ENCODE peak calls at places on chromosome 9, in ten cellular contexts. One of them, this sample, is unnamed.

GRCh38 chr9:34454571-34455065 is 3.8 kb downstream of the FAM219A start:
- DNase-seq in SK-N-SH: peak
- DNase-seq in GM23338: peak
- DNase-seq in Panc1: no peak
- DNase-seq in GM12892: no peak
- DNase-seq in breast epithelium: no peak
- DNase-seq in HCT116: peak
- DNase-seq in K562: no peak
- DNase-seq in suprapubic skin: no peak
- DNase-seq in H1: no peak
- DNase-seq in this sample: no peak

GRCh38 chr9:75054373-75055001 is 26.4 kb upstream of the CARNMT1 start:
- DNase-seq in breast epithelium: no peak
- DNase-seq in K562: no peak
- DNase-seq in Panc1: no peak
- DNase-seq in suprapubic skin: no peak
- DNase-seq in GM23338: no peak
- DNase-seq in GM12892: no peak
- DNase-seq in H1: no peak
- DNase-seq in HCT116: no peak
- DNase-seq in SK-N-SH: no peak
- DNase-seq in this sample: no peak

GRCh38 chr9:137269231-137269772 is 8.2 kb upstream of the TOR4A start:
- DNase-seq in HCT116: no peak
- DNase-seq in Panc1: no peak
- DNase-seq in SK-N-SH: no peak
- DNase-seq in suprapubic skin: peak
- DNase-seq in K562: no peak
- DNase-seq in GM12892: no peak
- DNase-seq in breast epithelium: peak
- DNase-seq in GM23338: no peak
- DNase-seq in H1: no peak
- DNase-seq in this sample: peak

GRCh38 chr9:12666813-12667212 is 26.4 kb upstream of the TYRP1 start:
- DNase-seq in Panc1: no peak
- DNase-seq in GM12892: no peak
- DNase-seq in H1: no peak
- DNase-seq in breast epithelium: no peak
- DNase-seq in suprapubic skin: no peak
- DNase-seq in GM23338: peak
- DNase-seq in K562: no peak
- DNase-seq in SK-N-SH: no peak
- DNase-seq in HCT116: no peak
- DNase-seq in this sample: no peak

GRCh38 chr9:69147041-69147834 is 26.8 kb upstream of the TJP2 start:
- DNase-seq in GM23338: no peak
- DNase-seq in Panc1: no peak
- DNase-seq in HCT116: no peak
- DNase-seq in GM12892: no peak
- DNase-seq in suprapubic skin: no peak
- DNase-seq in K562: no peak
- DNase-seq in SK-N-SH: no peak
- DNase-seq in H1: peak
- DNase-seq in breast epithelium: no peak
- DNase-seq in this sample: peak

GRCh38 chr9:69060766-69061165 is 25.2 kb downstream of the FXN start:
- DNase-seq in K562: no peak
- DNase-seq in H1: no peak
- DNase-seq in breast epithelium: no peak
- DNase-seq in HCT116: no peak
- DNase-seq in suprapubic skin: no peak
- DNase-seq in GM12892: no peak
- DNase-seq in Panc1: no peak
- DNase-seq in GM23338: peak
- DNase-seq in SK-N-SH: no peak
- DNase-seq in this sample: no peak

GRCh38 chr9:85859751-85860150 is 81.2 kb upstream of the NAA35 start:
- DNase-seq in suprapubic skin: no peak
- DNase-seq in Panc1: no peak
- DNase-seq in HCT116: peak
- DNase-seq in GM23338: no peak
- DNase-seq in breast epithelium: no peak
- DNase-seq in SK-N-SH: no peak
- DNase-seq in GM12892: no peak
- DNase-seq in H1: no peak
- DNase-seq in K562: no peak
- DNase-seq in this sample: no peak

GRCh38 chr9:18459958-18460584 is 13.9 kb upstream of the ADAMTSL1 start:
- DNase-seq in breast epithelium: no peak
- DNase-seq in suprapubic skin: no peak
- DNase-seq in HCT116: no peak
- DNase-seq in H1: no peak
- DNase-seq in Panc1: no peak
- DNase-seq in GM23338: no peak
- DNase-seq in SK-N-SH: no peak
- DNase-seq in K562: no peak
- DNase-seq in GM12892: no peak
- DNase-seq in this sample: no peak

GRCh38 chr9:4073371-4073770 is 226.5 kb downstream of the GLIS3 start:
- DNase-seq in GM12892: no peak
- DNase-seq in GM23338: peak
- DNase-seq in SK-N-SH: no peak
- DNase-seq in K562: peak
- DNase-seq in H1: peak
- DNase-seq in suprapubic skin: no peak
- DNase-seq in Panc1: peak
- DNase-seq in breast epithelium: no peak
- DNase-seq in HCT116: peak
- DNase-seq in this sample: no peak

GRCh38 chr9:127816362-127816725 is 13.7 kb downstream of the FPGS start:
- DNase-seq in Panc1: no peak
- DNase-seq in breast epithelium: no peak
- DNase-seq in GM12892: no peak
- DNase-seq in suprapubic skin: no peak
- DNase-seq in K562: no peak
- DNase-seq in H1: no peak
- DNase-seq in SK-N-SH: no peak
- DNase-seq in GM23338: no peak
- DNase-seq in HCT116: no peak
- DNase-seq in this sample: no peak

GRCh38 chr9:89419978-89420394 is 77.9 kb downstream of the SEMA4D start:
- DNase-seq in HCT116: no peak
- DNase-seq in breast epithelium: no peak
- DNase-seq in Panc1: no peak
- DNase-seq in GM12892: no peak
- DNase-seq in SK-N-SH: no peak
- DNase-seq in GM23338: no peak
- DNase-seq in suprapubic skin: no peak
- DNase-seq in K562: no peak
- DNase-seq in H1: no peak
- DNase-seq in this sample: no peak

GRCh38 chr9:98961513-98962180 is 17.9 kb downstream of the COL15A1 start:
- DNase-seq in GM12892: no peak
- DNase-seq in Panc1: no peak
- DNase-seq in breast epithelium: no peak
- DNase-seq in K562: no peak
- DNase-seq in HCT116: no peak
- DNase-seq in SK-N-SH: no peak
- DNase-seq in suprapubic skin: no peak
- DNase-seq in H1: no peak
- DNase-seq in GM23338: no peak
- DNase-seq in this sample: no peak

GRCh38 chr9:34651876-34652602 is at the start of gene IL11RA:
- DNase-seq in GM12892: no peak
- DNase-seq in GM23338: peak
- DNase-seq in SK-N-SH: no peak
- DNase-seq in Panc1: peak
- DNase-seq in H1: peak
- DNase-seq in suprapubic skin: peak
- DNase-seq in breast epithelium: peak
- DNase-seq in K562: peak
- DNase-seq in HCT116: peak
- DNase-seq in this sample: peak

GRCh38 chr9:98378206-98379193 is 123.1 kb upstream of the TBC1D2 start:
- DNase-seq in Panc1: no peak
- DNase-seq in HCT116: no peak
- DNase-seq in GM12892: no peak
- DNase-seq in SK-N-SH: no peak
- DNase-seq in K562: peak
- DNase-seq in breast epithelium: no peak
- DNase-seq in H1: no peak
- DNase-seq in suprapubic skin: peak
- DNase-seq in GM23338: no peak
- DNase-seq in this sample: no peak

GRCh38 chr9:87097238-87097637 is 149.9 kb upstream of the GAS1 start:
- DNase-seq in H1: no peak
- DNase-seq in GM12892: no peak
- DNase-seq in Panc1: no peak
- DNase-seq in GM23338: no peak
- DNase-seq in K562: no peak
- DNase-seq in suprapubic skin: no peak
- DNase-seq in SK-N-SH: no peak
- DNase-seq in HCT116: no peak
- DNase-seq in breast epithelium: no peak
- DNase-seq in this sample: no peak

GRCh38 chr9:126472446-126472845 is 141.3 kb upstream of the LMX1B start:
- DNase-seq in GM23338: no peak
- DNase-seq in SK-N-SH: no peak
- DNase-seq in GM12892: no peak
- DNase-seq in suprapubic skin: no peak
- DNase-seq in K562: no peak
- DNase-seq in breast epithelium: no peak
- DNase-seq in H1: no peak
- DNase-seq in Panc1: no peak
- DNase-seq in HCT116: no peak
- DNase-seq in this sample: no peak

GRCh38 chr9:126836216-126836615 is 24.2 kb upstream of the ZBTB34 start:
- DNase-seq in HCT116: no peak
- DNase-seq in suprapubic skin: no peak
- DNase-seq in K562: no peak
- DNase-seq in breast epithelium: no peak
- DNase-seq in GM12892: no peak
- DNase-seq in Panc1: no peak
- DNase-seq in H1: no peak
- DNase-seq in SK-N-SH: no peak
- DNase-seq in GM23338: no peak
- DNase-seq in this sample: no peak

GRCh38 chr9:79580065-79580464 is 8.3 kb downstream of the TLE4 start:
- DNase-seq in GM12892: no peak
- DNase-seq in suprapubic skin: no peak
- DNase-seq in Panc1: no peak
- DNase-seq in H1: no peak
- DNase-seq in GM23338: no peak
- DNase-seq in breast epithelium: no peak
- DNase-seq in SK-N-SH: no peak
- DNase-seq in HCT116: no peak
- DNase-seq in K562: no peak
- DNase-seq in this sample: no peak
- TF ChIP-seq POLR2AphosphoS5 in GM12892: no peak
- TF ChIP-seq POLR2AphosphoS5 in suprapubic skin: no peak
- TF ChIP-seq POLR2AphosphoS5 in Panc1: no peak
- TF ChIP-seq POLR2AphosphoS5 in H1: no peak
- TF ChIP-seq POLR2AphosphoS5 in GM23338: no peak
- TF ChIP-seq POLR2AphosphoS5 in breast epithelium: no peak
- TF ChIP-seq POLR2AphosphoS5 in SK-N-SH: no peak
- TF ChIP-seq POLR2AphosphoS5 in HCT116: no peak
- TF ChIP-seq POLR2AphosphoS5 in K562: no peak
- TF ChIP-seq POLR2AphosphoS5 in this sample: no peak

GRCh38 chr9:112050544-112051475 is 124.3 kb downstream of the SUSD1 start:
- DNase-seq in SK-N-SH: no peak
- DNase-seq in GM12892: no peak
- DNase-seq in K562: no peak
- DNase-seq in Panc1: no peak
- DNase-seq in GM23338: no peak
- DNase-seq in suprapubic skin: no peak
- DNase-seq in HCT116: no peak
- DNase-seq in H1: no peak
- DNase-seq in breast epithelium: peak
- DNase-seq in this sample: peak
- TF ChIP-seq POLR2AphosphoS5 in SK-N-SH: peak
- TF ChIP-seq POLR2AphosphoS5 in GM12892: no peak
- TF ChIP-seq POLR2AphosphoS5 in K562: no peak
- TF ChIP-seq POLR2AphosphoS5 in Panc1: peak
- TF ChIP-seq POLR2AphosphoS5 in GM23338: no peak
- TF ChIP-seq POLR2AphosphoS5 in suprapubic skin: no peak
- TF ChIP-seq POLR2AphosphoS5 in HCT116: no peak
- TF ChIP-seq POLR2AphosphoS5 in H1: no peak
- TF ChIP-seq POLR2AphosphoS5 in breast epithelium: no peak
- TF ChIP-seq POLR2AphosphoS5 in this sample: no peak

GRCh38 chr9:39108145-39108544 is 179.8 kb downstream of the CNTNAP3 start:
- DNase-seq in H1: no peak
- DNase-seq in SK-N-SH: no peak
- DNase-seq in suprapubic skin: no peak
- DNase-seq in GM23338: no peak
- DNase-seq in K562: no peak
- DNase-seq in breast epithelium: no peak
- DNase-seq in GM12892: no peak
- DNase-seq in HCT116: no peak
- DNase-seq in Panc1: no peak
- DNase-seq in this sample: no peak
- TF ChIP-seq POLR2AphosphoS5 in H1: no peak
- TF ChIP-seq POLR2AphosphoS5 in SK-N-SH: no peak
- TF ChIP-seq POLR2AphosphoS5 in suprapubic skin: no peak
- TF ChIP-seq POLR2AphosphoS5 in GM23338: no peak
- TF ChIP-seq POLR2AphosphoS5 in K562: no peak
- TF ChIP-seq POLR2AphosphoS5 in breast epithelium: no peak
- TF ChIP-seq POLR2AphosphoS5 in GM12892: no peak
- TF ChIP-seq POLR2AphosphoS5 in HCT116: no peak
- TF ChIP-seq POLR2AphosphoS5 in Panc1: no peak
- TF ChIP-seq POLR2AphosphoS5 in this sample: no peak

DNA sequence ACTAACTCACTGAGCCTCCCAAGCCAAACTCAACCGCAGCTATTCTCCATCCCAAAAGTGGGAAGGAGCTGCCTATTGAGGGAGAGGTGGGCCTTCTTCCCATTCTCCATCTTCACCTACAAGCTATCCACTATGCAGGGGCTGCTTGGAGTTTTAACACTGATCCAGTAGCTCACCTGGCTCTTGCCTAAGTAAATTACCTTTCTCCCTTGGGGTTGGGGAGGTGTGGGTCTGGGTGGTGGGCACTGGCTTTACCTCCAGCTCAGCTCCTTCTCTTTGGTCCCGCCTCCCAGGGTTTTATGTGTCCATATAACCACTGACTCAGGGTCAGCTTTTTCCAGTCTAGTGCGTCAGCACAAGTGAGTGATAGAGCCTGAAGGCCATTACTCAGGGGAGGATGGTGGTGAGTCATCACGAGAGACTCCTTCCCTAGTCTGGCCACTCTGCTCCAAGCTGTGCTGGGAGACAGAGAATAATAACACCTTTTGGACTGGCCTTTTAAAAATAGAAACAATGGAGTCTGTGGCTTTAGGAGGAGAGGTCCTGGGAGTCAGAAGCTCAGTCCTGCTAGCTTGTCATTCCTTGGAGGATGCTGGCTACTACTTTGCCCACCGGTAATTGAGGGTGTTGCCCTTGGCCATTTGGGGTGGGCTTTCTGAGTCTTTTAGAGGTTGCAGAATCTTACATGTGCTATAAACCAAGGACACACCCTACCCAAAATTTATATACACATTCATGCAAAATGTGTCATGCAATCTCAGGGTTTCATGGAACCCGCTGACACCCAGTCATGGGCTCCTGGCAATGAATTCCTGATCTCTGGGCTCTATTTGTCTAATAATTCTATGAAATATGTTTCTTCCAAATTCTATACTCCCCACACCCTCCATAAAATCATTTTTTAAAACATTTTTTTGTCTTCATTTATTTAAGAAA is 35.6 kb upstream of the ATP6V1G1 start:
- DNase-seq in Panc1: peak
- DNase-seq in GM12892: no peak
- DNase-seq in K562: peak
- DNase-seq in GM23338: no peak
- DNase-seq in breast epithelium: peak
- DNase-seq in SK-N-SH: peak
- DNase-seq in suprapubic skin: no peak
- DNase-seq in H1: no peak
- DNase-seq in HCT116: peak
- DNase-seq in this sample: no peak
- TF ChIP-seq POLR2AphosphoS5 in Panc1: peak
- TF ChIP-seq POLR2AphosphoS5 in GM12892: no peak
- TF ChIP-seq POLR2AphosphoS5 in K562: no peak
- TF ChIP-seq POLR2AphosphoS5 in GM23338: no peak
- TF ChIP-seq POLR2AphosphoS5 in breast epithelium: no peak
- TF ChIP-seq POLR2AphosphoS5 in SK-N-SH: peak
- TF ChIP-seq POLR2AphosphoS5 in suprapubic skin: no peak
- TF ChIP-seq POLR2AphosphoS5 in H1: no peak
- TF ChIP-seq POLR2AphosphoS5 in HCT116: peak
- TF ChIP-seq POLR2AphosphoS5 in this sample: peak